ENCODE peak calls at places on chromosomes 12 and 14, in five cellular contexts. One of them, this sample, is unnamed.

GRCh38 chr12:92778525-92778924 is 75.7 kb downstream of the PLEKHG7 start:
- DNase-seq in astrocyte of the hippocampus: no peak
- DNase-seq in pancreas: no peak
- DNase-seq in activated B cell treated with CpG ODN at 0.5 μM for 24 hours: no peak
- DNase-seq in NCI-H460: no peak
- DNase-seq in this sample: no peak

GRCh38 chr14:92702441-92702918 is 45.9 kb downstream of the LGMN start:
- DNase-seq in NCI-H460: no peak
- DNase-seq in astrocyte of the hippocampus: no peak
- DNase-seq in pancreas: no peak
- DNase-seq in activated B cell treated with CpG ODN at 0.5 μM for 24 hours: no peak
- DNase-seq in this sample: peak; percentile 36

GRCh38 chr12:31897791-31898503 is 61.3 kb upstream of the RESF1 start:
- DNase-seq in NCI-H460: no peak
- DNase-seq in activated B cell treated with CpG ODN at 0.5 μM for 24 hours: no peak
- DNase-seq in pancreas: no peak
- DNase-seq in astrocyte of the hippocampus: peak; percentile 46
- DNase-seq in this sample: peak; percentile 78

GRCh38 chr14:26276757-26277156 is 321.1 kb downstream of the NOVA1 start:
- DNase-seq in pancreas: no peak
- DNase-seq in activated B cell treated with CpG ODN at 0.5 μM for 24 hours: no peak
- DNase-seq in astrocyte of the hippocampus: no peak
- DNase-seq in NCI-H460: no peak
- DNase-seq in this sample: no peak

GRCh38 chr12:47950856-47951468 is 12.4 kb upstream of the TMEM106C start:
- DNase-seq in activated B cell treated with CpG ODN at 0.5 μM for 24 hours: no peak
- DNase-seq in astrocyte of the hippocampus: no peak
- DNase-seq in pancreas: no peak
- DNase-seq in NCI-H460: no peak
- DNase-seq in this sample: peak; percentile 18

GRCh38 chr12:13135336-13136178 is 32.1 kb upstream of the GSG1 start:
- DNase-seq in pancreas: no peak
- DNase-seq in activated B cell treated with CpG ODN at 0.5 μM for 24 hours: no peak
- DNase-seq in NCI-H460: peak; percentile 46
- DNase-seq in astrocyte of the hippocampus: peak; percentile 90
- DNase-seq in this sample: peak; percentile 98

GRCh38 chr12:12467701-12468218 is 94.9 kb downstream of the DUSP16 start:
- DNase-seq in activated B cell treated with CpG ODN at 0.5 μM for 24 hours: no peak
- DNase-seq in pancreas: no peak
- DNase-seq in NCI-H460: no peak
- DNase-seq in astrocyte of the hippocampus: peak; percentile 69
- DNase-seq in this sample: peak; percentile 16

GRCh38 chr14:28652782-28653181 is 113.8 kb upstream of the FOXG1 start:
- DNase-seq in activated B cell treated with CpG ODN at 0.5 μM for 24 hours: no peak
- DNase-seq in pancreas: no peak
- DNase-seq in NCI-H460: peak; percentile 12
- DNase-seq in astrocyte of the hippocampus: peak; percentile 58
- DNase-seq in this sample: peak; percentile 29

GRCh38 chr12:78115889-78116288 is 285.2 kb downstream of the NAV3 start:
- DNase-seq in activated B cell treated with CpG ODN at 0.5 μM for 24 hours: no peak
- DNase-seq in astrocyte of the hippocampus: no peak
- DNase-seq in pancreas: no peak
- DNase-seq in NCI-H460: no peak
- DNase-seq in this sample: no peak

GRCh38 chr12:91610561-91610960 is 427.9 kb upstream of the DCN start:
- DNase-seq in astrocyte of the hippocampus: no peak
- DNase-seq in NCI-H460: no peak
- DNase-seq in pancreas: no peak
- DNase-seq in activated B cell treated with CpG ODN at 0.5 μM for 24 hours: no peak
- DNase-seq in this sample: no peak

GRCh38 chr12:22190-22529 is 44.4 kb upstream of the IQSEC3 start:
- DNase-seq in NCI-H460: no peak
- DNase-seq in pancreas: no peak
- DNase-seq in activated B cell treated with CpG ODN at 0.5 μM for 24 hours: no peak
- DNase-seq in astrocyte of the hippocampus: no peak
- DNase-seq in this sample: no peak

GRCh38 chr14:66074546-66074945 is 411.6 kb upstream of the CCDC196 start:
- DNase-seq in activated B cell treated with CpG ODN at 0.5 μM for 24 hours: no peak
- DNase-seq in astrocyte of the hippocampus: no peak
- DNase-seq in NCI-H460: no peak
- DNase-seq in pancreas: no peak
- DNase-seq in this sample: peak; percentile 1

GRCh38 chr14:79037114-79037513 is 866.9 kb downstream of the NRXN3 start:
- DNase-seq in NCI-H460: no peak
- DNase-seq in activated B cell treated with CpG ODN at 0.5 μM for 24 hours: no peak
- DNase-seq in pancreas: no peak
- DNase-seq in astrocyte of the hippocampus: no peak
- DNase-seq in this sample: no peak

GRCh38 chr12:122481861-122482260 is 18.9 kb downstream of the ZCCHC8 start:
- DNase-seq in astrocyte of the hippocampus: peak; percentile 65
- DNase-seq in pancreas: no peak
- DNase-seq in NCI-H460: no peak
- DNase-seq in activated B cell treated with CpG ODN at 0.5 μM for 24 hours: no peak
- DNase-seq in this sample: no peak

GRCh38 chr12:124744659-124745467 is 118.8 kb downstream of the SCARB1 start:
- DNase-seq in astrocyte of the hippocampus: no peak
- DNase-seq in activated B cell treated with CpG ODN at 0.5 μM for 24 hours: no peak
- DNase-seq in NCI-H460: peak; percentile 59
- DNase-seq in pancreas: no peak
- DNase-seq in this sample: no peak

GRCh38 chr12:82461393-82461792 is 103.1 kb downstream of the METTL25 start:
- DNase-seq in astrocyte of the hippocampus: no peak
- DNase-seq in NCI-H460: no peak
- DNase-seq in activated B cell treated with CpG ODN at 0.5 μM for 24 hours: no peak
- DNase-seq in pancreas: no peak
- DNase-seq in this sample: peak; percentile 90

GRCh38 chr14:35374273-35374681 is 30.3 kb downstream of the NFKBIA start:
- DNase-seq in activated B cell treated with CpG ODN at 0.5 μM for 24 hours: no peak
- DNase-seq in pancreas: no peak
- DNase-seq in NCI-H460: peak; percentile 98
- DNase-seq in astrocyte of the hippocampus: peak; percentile 84
- DNase-seq in this sample: peak; percentile 99

GRCh38 chr14:39946796-39947195 is 514.6 kb upstream of the FBXO33 start:
- DNase-seq in pancreas: no peak
- DNase-seq in NCI-H460: no peak
- DNase-seq in astrocyte of the hippocampus: peak; percentile 74
- DNase-seq in activated B cell treated with CpG ODN at 0.5 μM for 24 hours: no peak
- DNase-seq in this sample: peak; percentile 95

GRCh38 chr14:31042300-31042699 is 16.1 kb upstream of the STRN3 start:
- DNase-seq in astrocyte of the hippocampus: no peak
- DNase-seq in NCI-H460: no peak
- DNase-seq in pancreas: no peak
- DNase-seq in activated B cell treated with CpG ODN at 0.5 μM for 24 hours: no peak
- DNase-seq in this sample: no peak

GRCh38 chr12:15088115-15088514 is 115.3 kb downstream of the PDE6H start:
- DNase-seq in pancreas: no peak
- DNase-seq in NCI-H460: no peak
- DNase-seq in activated B cell treated with CpG ODN at 0.5 μM for 24 hours: no peak
- DNase-seq in astrocyte of the hippocampus: peak; percentile 7
- DNase-seq in this sample: peak; percentile 54

GRCh38 chr12:5047094-5047493 is 3.4 kb downstream of the KCNA5 start:
- DNase-seq in pancreas: no peak
- DNase-seq in activated B cell treated with CpG ODN at 0.5 μM for 24 hours: no peak
- DNase-seq in NCI-H460: no peak
- DNase-seq in astrocyte of the hippocampus: no peak
- DNase-seq in this sample: no peak

GRCh38 chr12:27351476-27351875 is 18.8 kb downstream of the BMAL2 start:
- DNase-seq in astrocyte of the hippocampus: no peak
- DNase-seq in NCI-H460: no peak
- DNase-seq in activated B cell treated with CpG ODN at 0.5 μM for 24 hours: no peak
- DNase-seq in pancreas: no peak
- DNase-seq in this sample: no peak

GRCh38 chr12:49201595-49202295 is 12.9 kb upstream of the TUBA1A start:
- DNase-seq in astrocyte of the hippocampus: peak; percentile 76
- DNase-seq in activated B cell treated with CpG ODN at 0.5 μM for 24 hours: no peak
- DNase-seq in pancreas: no peak
- DNase-seq in NCI-H460: peak; percentile 92
- DNase-seq in this sample: peak; percentile 79

GRCh38 chr12:104630230-104630670 is 173.5 kb downstream of the CHST11 start:
- DNase-seq in astrocyte of the hippocampus: no peak
- DNase-seq in pancreas: no peak
- DNase-seq in NCI-H460: no peak
- DNase-seq in activated B cell treated with CpG ODN at 0.5 μM for 24 hours: no peak
- DNase-seq in this sample: no peak

GRCh38 chr14:32509632-32510187 is 180.6 kb downstream of the AKAP6 start:
- DNase-seq in activated B cell treated with CpG ODN at 0.5 μM for 24 hours: no peak
- DNase-seq in astrocyte of the hippocampus: peak; percentile 94
- DNase-seq in NCI-H460: peak; percentile 92
- DNase-seq in pancreas: no peak
- DNase-seq in this sample: peak; percentile 67

GRCh38 chr14:87896393-87897380 is 96.3 kb downstream of the GALC start:
- DNase-seq in pancreas: no peak
- DNase-seq in NCI-H460: peak; percentile 68
- DNase-seq in activated B cell treated with CpG ODN at 0.5 μM for 24 hours: no peak
- DNase-seq in astrocyte of the hippocampus: peak; percentile 74
- DNase-seq in this sample: peak; percentile 48

This sample was measured in renal cortical epithelial cell.